ENCODE peak calls at places on chromosomes 7 and 10, in nine cellular contexts. I is HFFc6, K is spleen, V is Calu3, W is breast epithelium, C is fibroblast of mammary gland, E is tibial artery, J is uterus, Y is BE2C. R is an unnamed sample.

GRCh38 chr10:80517416-80518142 is 20.1 kb upstream of the SH2D4B start:
- DNase-seq in I (no peak), K (peak), V (no peak), W (no peak), C (no peak), E (no peak), J (no peak), Y (no peak), R (no peak)

GRCh38 chr7:79452495-79453265 is 787 bp downstream of the MAGI2 start:
- DNase-seq in I (no peak), K (peak), V (no peak), W (no peak), C (peak), E (peak), J (peak), Y (peak), R (peak)

GRCh38 chr7:128830231-128831177 is at the start of gene FLNC:
- DNase-seq in I (peak), K (peak), V (peak), W (no peak), C (peak), E (peak), J (peak), Y (peak), R (peak)

GRCh38 chr7:47758546-47758945 is 176.6 kb upstream of the TNS3 start:
- DNase-seq in I (peak), K (no peak), V (no peak), W (no peak), C (peak), E (peak), J (no peak), Y (no peak), R (no peak)

GRCh38 chr7:43307522-43307921 is 195.1 kb downstream of the HECW1 start:
- DNase-seq in I (no peak), K (no peak), V (no peak), W (no peak), C (no peak), E (no peak), J (no peak), Y (no peak), R (no peak)

GRCh38 chr7:69309601-69310000 is 288.7 kb upstream of the AUTS2 start:
- DNase-seq in I (no peak), K (no peak), V (no peak), W (no peak), C (peak), E (no peak), J (no peak), Y (no peak), R (no peak)

GRCh38 chr7:108592633-108593277 is 23.1 kb downstream of the DNAJB9 start:
- DNase-seq in I (peak), K (no peak), V (peak), W (no peak), C (no peak), E (no peak), J (no peak), Y (peak), R (no peak)

GRCh38 chr7:21011153-21011552 is 224.5 kb upstream of the SP8 start:
- DNase-seq in I (no peak), K (no peak), V (peak), W (no peak), C (no peak), E (no peak), J (no peak), Y (no peak), R (no peak)

GRCh38 chr10:48782321-48782720 is 97.6 kb downstream of the WDFY4 start:
- DNase-seq in I (no peak), K (no peak), V (no peak), W (no peak), C (no peak), E (no peak), J (no peak), Y (no peak), R (no peak)

GRCh38 chr7:5750026-5750425 is 31.4 kb downstream of the RNF216 start:
- DNase-seq in I (no peak), K (no peak), V (no peak), W (no peak), C (no peak), E (no peak), J (no peak), Y (no peak), R (no peak)

GRCh38 chr7:156122752-156123354 is 310.6 kb upstream of the SHH start:
- DNase-seq in I (no peak), K (no peak), V (no peak), W (no peak), C (no peak), E (no peak), J (no peak), Y (no peak), R (no peak)

GRCh38 chr10:133230387-133231195 is 574 bp downstream of the UTF1 start:
- DNase-seq in I (no peak), K (peak), V (no peak), W (no peak), C (no peak), E (no peak), J (no peak), Y (no peak), R (peak)

GRCh38 chr7:132760873-132761272 is 184.6 kb upstream of the PLXNA4 start:
- DNase-seq in I (no peak), K (no peak), V (no peak), W (no peak), C (no peak), E (no peak), J (no peak), Y (no peak), R (no peak)

GRCh38 chr7:116862234-116863167 is at the start of gene CAPZA2:
- DNase-seq in I (peak), K (peak), V (peak), W (peak), C (peak), E (peak), J (peak), Y (peak), R (peak)
- TF ChIP-seq CTCF in I (peak), K (peak), V (peak), W (peak), C (no peak), E (peak), J (peak), Y (no peak), R (no peak)

DNA sequence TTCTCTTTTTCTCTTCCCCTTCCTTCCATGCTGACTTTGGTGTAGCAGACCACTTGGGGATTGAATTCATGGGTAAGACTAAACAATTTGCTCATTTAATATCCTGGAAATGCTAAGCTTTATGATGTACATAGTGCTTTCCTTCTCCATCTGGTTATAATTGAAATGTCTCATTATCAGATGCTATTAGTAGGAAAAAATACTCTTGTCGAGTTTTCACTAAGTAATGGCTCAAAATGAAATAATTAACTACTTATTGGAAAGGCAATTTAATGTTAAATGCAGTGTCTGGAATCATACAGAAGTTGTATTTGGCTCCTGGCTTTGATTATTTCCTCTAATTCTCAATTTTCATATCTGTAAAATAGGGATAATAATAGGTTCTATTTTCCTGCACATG is 990.4 kb downstream of the NRG3 start:
- DNase-seq in I (no peak), K (no peak), V (no peak), W (no peak), C (no peak), E (no peak), J (no peak), Y (no peak), R (no peak)
- TF ChIP-seq CTCF in I (no peak), K (no peak), V (no peak), W (no peak), C (no peak), E (no peak), J (no peak), Y (no peak), R (no peak)

DNA sequence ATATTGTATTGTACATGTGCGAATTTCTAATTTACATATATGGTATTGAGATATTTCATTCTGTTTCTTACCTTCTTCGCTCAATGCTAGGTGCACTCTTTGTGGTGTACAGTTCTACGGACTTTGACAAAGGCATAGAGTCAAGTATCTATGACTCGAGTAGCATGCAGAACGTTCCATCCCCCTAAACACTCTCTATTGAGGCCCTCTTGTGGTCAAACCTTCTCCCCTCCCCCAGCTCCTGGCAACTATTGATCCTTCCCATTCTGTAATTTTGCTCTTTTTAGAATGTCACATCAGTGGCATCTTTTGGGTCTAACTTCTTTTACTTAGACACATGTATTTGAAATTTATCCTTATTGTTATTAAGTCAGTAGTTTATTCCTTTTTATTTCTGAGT is 30.7 kb upstream of the GDF10 start:
- DNase-seq in I (no peak), K (no peak), V (no peak), W (no peak), C (no peak), E (no peak), J (no peak), Y (no peak), R (no peak)
- TF ChIP-seq CTCF in I (peak), K (peak), V (no peak), W (no peak), C (peak), E (no peak), J (no peak), Y (peak), R (no peak)

GRCh38 chr7:36311539-36311938 is 78.1 kb upstream of the ANLN start:
- DNase-seq in I (no peak), K (no peak), V (no peak), W (no peak), C (no peak), E (no peak), J (no peak), Y (no peak), R (no peak)

GRCh38 chr7:36312064-36312914 is 77.4 kb upstream of the ANLN start:
- DNase-seq in I (no peak), K (peak), V (peak), W (no peak), C (no peak), E (no peak), J (no peak), Y (no peak), R (peak)

GRCh38 chr7:36313607-36314006 is 76.1 kb upstream of the ANLN start:
- DNase-seq in I (no peak), K (no peak), V (no peak), W (no peak), C (no peak), E (no peak), J (no peak), Y (no peak), R (no peak)

GRCh38 chr7:36314491-36314890 is 75.2 kb upstream of the ANLN start:
- DNase-seq in I (no peak), K (no peak), V (no peak), W (no peak), C (no peak), E (no peak), J (no peak), Y (no peak), R (no peak)

DNA sequence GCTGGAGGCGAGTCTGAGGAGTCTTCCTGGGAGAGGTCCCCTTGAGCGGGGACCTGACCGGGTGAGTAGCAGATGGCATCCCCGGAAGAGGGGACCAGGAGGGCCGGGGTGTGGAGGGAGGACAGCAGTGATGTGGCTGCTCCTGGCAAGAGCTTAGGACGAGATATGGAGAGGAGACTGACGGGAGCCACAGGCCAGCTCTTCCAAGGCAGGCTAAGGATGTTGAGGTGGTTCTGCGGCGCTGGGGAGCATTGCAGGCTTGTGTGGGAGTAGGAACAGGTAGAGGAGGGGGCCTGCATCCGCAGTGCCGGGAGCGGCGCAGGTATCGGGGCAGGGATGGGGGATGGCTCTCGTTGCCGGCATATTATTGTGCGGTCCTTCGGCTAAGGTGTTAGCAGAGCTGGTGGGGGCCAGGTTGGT is 76.7 kb upstream of the ANLN start:
- DNase-seq in I (no peak), K (peak), V (no peak), W (no peak), C (no peak), E (no peak), J (no peak), Y (no peak), R (no peak)
- TF ChIP-seq CTCF in I (no peak), K (no peak), V (peak), W (no peak), C (no peak), E (no peak), J (no peak), Y (no peak), R (no peak)

GRCh38 chr7:65820287-65820950 is 52.5 kb upstream of the VKORC1L1 start:
- DNase-seq in I (no peak), K (no peak), V (no peak), W (no peak), C (peak), E (no peak), J (no peak), Y (no peak), R (no peak)
- TF ChIP-seq CTCF in I (no peak), K (no peak), V (no peak), W (no peak), C (no peak), E (no peak), J (no peak), Y (no peak), R (no peak)

DNA sequence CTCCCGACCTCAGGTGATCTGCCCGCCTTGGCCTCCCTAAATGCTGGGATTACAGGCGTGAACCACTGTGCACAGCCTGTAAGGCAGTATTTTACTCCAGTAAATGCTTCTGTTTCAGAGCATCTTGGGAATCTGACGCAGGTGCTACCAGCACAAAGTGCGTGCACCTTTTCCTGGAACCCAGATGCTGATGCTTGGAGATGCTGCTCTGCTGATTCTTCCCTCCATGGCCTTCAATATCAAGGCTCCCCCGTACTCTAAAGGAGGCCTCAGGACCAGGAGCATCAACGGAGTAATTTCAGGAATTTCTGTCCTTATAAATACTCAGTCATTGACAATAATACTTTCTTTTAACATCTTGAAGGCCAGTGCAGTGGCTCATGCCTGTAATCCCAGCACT is 23.5 kb downstream of the DENND2A start:
- DNase-seq in I (no peak), K (peak), V (no peak), W (no peak), C (no peak), E (no peak), J (no peak), Y (no peak), R (no peak)
- TF ChIP-seq CTCF in I (no peak), K (no peak), V (no peak), W (no peak), C (no peak), E (no peak), J (no peak), Y (no peak), R (no peak)

GRCh38 chr10:118341678-118342637 is at the start of gene FAM204A:
- DNase-seq in I (peak), K (peak), V (peak), W (peak), C (peak), E (peak), J (peak), Y (peak), R (peak)
- TF ChIP-seq CTCF in I (no peak), K (no peak), V (no peak), W (no peak), C (no peak), E (no peak), J (no peak), Y (no peak), R (no peak)

GRCh38 chr10:34078017-34078416 is 737.1 kb downstream of the PARD3 start:
- DNase-seq in I (no peak), K (no peak), V (no peak), W (no peak), C (no peak), E (no peak), J (no peak), Y (no peak), R (no peak)
- TF ChIP-seq CTCF in I (peak), K (no peak), V (no peak), W (no peak), C (peak), E (no peak), J (no peak), Y (peak), R (no peak)

DNA sequence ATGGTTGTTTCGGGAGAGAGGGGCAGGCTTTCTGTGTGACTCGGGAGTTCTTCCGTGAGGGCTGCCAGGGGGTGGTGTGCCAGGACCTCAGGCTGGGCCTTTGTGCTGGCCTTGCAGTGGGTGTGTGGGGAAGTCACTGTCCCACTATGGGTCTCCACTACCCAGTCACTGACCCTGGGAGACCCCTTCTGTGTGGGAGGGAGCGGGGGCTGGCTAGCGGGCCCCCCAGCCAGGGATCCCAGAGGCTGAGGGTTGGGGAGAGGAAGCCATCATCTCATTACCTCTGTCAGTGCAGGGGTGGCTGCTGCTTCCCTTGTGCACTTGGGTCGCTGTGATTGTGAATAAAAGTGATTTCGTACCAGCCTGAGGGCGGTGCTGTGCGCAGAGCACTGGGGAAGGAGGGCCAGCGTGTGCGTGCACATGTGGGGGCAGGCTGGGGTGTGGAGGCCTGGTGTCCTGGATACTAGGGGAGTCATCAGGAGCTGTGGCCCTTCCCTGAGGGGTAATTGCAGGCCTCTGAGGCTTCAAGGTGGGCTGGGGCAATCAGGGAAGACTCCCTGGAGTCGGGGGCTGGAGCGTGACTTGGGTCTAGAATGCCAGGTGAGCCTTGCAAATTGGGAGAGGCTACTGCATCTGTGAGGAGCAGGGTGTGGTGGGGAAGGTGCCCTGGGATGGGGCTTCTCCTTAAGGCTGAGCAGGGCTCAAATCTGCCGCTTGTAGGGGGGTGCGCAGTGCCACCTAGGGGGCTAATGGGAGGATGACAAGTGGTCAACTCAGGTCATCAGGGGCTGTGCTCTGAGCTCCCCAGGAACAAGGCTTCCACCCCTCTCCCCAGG is 98.9 kb downstream of the NEURL1 start:
- DNase-seq in I (no peak), K (no peak), V (peak), W (no peak), C (peak), E (no peak), J (peak), Y (peak), R (no peak)
- TF ChIP-seq CTCF in I (peak), K (peak), V (peak), W (peak), C (peak), E (peak), J (peak), Y (peak), R (peak)

GRCh38 chr10:73814896-73815718 is 3.7 kb upstream of the NDST2 start:
- DNase-seq in I (no peak), K (no peak), V (peak), W (no peak), C (peak), E (no peak), J (no peak), Y (no peak), R (no peak)
- TF ChIP-seq CTCF in I (peak), K (peak), V (peak), W (no peak), C (peak), E (no peak), J (no peak), Y (peak), R (no peak)